ENCODE peak calls at places on chromosomes 4 and X, in ten cellular contexts. B is glutamatergic neuron, V is AG04450, N is gastrocnemius medialis, Y is prostate gland, P is foreskin keratinocyte, L is AG09319, X is endodermal cell, T is hepatocyte, R is Peyer's patch. F is an unnamed sample.

GRCh38 chrX:131068945-131069719 is 11.0 kb downstream of the ARHGAP36 start:
- DNase-seq in B (peak; percentile 84), V (no peak), L (no peak), P (no peak), T (peak; percentile 54), N (no peak), R (no peak), X (peak; percentile 93), Y (no peak), F (no peak)

GRCh38 chrX:84188320-84188834 is 378 bp upstream of the RPS6KA6 start:
- DNase-seq in V (peak; percentile 26), X (no peak), R (peak; percentile 61), B (peak; percentile 75), T (peak; percentile 86), N (no peak), Y (peak; percentile 51), L (peak; percentile 25), P (peak; percentile 9), F (no peak)

GRCh38 chr4:161419822-161420221 is 744.0 kb downstream of the FSTL5 start:
- DNase-seq in P (peak; percentile 7), R (no peak), B (no peak), N (no peak), V (no peak), X (peak; percentile 74), L (no peak), Y (no peak), T (peak; percentile 27), F (no peak)

GRCh38 chr4:99383833-99384392 is 31.4 kb upstream of the ADH1C start:
- DNase-seq in V (peak; percentile 92), P (no peak), L (peak; percentile 98), B (no peak), T (peak; percentile 46), X (no peak), Y (no peak), N (peak; percentile 25), R (no peak), F (no peak)

GRCh38 chr4:56187601-56188177 is 199.6 kb downstream of the AASDH start:
- DNase-seq in R (no peak), V (no peak), P (no peak), Y (no peak), X (no peak), T (peak; percentile 23), N (no peak), B (no peak), L (no peak), F (no peak)

GRCh38 chrX:135050603-135051002 is 1.3 kb downstream of the RTL8A start:
- DNase-seq in N (no peak), Y (no peak), B (no peak), V (no peak), X (no peak), R (no peak), P (no peak), L (no peak), T (no peak), F (no peak)

GRCh38 chrX:20681691-20682090 is 415.0 kb upstream of the RPS6KA3 start:
- DNase-seq in P (no peak), N (no peak), Y (no peak), X (no peak), R (no peak), B (no peak), V (no peak), L (no peak), T (no peak), F (no peak)

GRCh38 chr4:145734576-145735329 is 54.8 kb downstream of the C4orf51 start:
- DNase-seq in X (peak; percentile 71), V (peak; percentile 92), N (peak; percentile 84), L (peak; percentile 94), Y (peak; percentile 89), B (no peak), R (peak; percentile 56), T (peak; percentile 82), P (peak; percentile 99), F (no peak)

GRCh38 chr4:15953625-15954024 is 9.3 kb downstream of the FGFBP2 start:
- DNase-seq in X (no peak), R (no peak), N (no peak), P (no peak), B (no peak), L (no peak), T (no peak), V (no peak), Y (no peak), F (no peak)

GRCh38 chr4:35695401-35695800 is 548.9 kb downstream of the ARAP2 start:
- DNase-seq in L (no peak), P (no peak), Y (no peak), T (no peak), B (no peak), V (no peak), R (no peak), N (no peak), X (no peak), F (no peak)

GRCh38 chrX:16547644-16548043 is 102.3 kb upstream of the S100G start:
- DNase-seq in Y (no peak), V (no peak), X (no peak), P (no peak), B (no peak), L (no peak), R (no peak), N (no peak), T (no peak), F (no peak)

GRCh38 chr4:65399131-65399530 is 271.2 kb downstream of the EPHA5 start:
- DNase-seq in T (no peak), R (no peak), X (no peak), B (no peak), N (no peak), L (no peak), V (no peak), P (no peak), Y (no peak), F (no peak)

GRCh38 chr4:5033266-5033945 is 14.1 kb upstream of the CYTL1 start:
- DNase-seq in R (no peak), V (no peak), L (no peak), Y (no peak), P (no peak), N (no peak), T (no peak), X (no peak), B (no peak), F (no peak)

GRCh38 chrX:23103546-23103945 is 103.8 kb downstream of the DDX53 start:
- DNase-seq in L (no peak), Y (no peak), V (no peak), N (no peak), P (no peak), T (no peak), B (no peak), R (no peak), X (no peak), F (no peak)

DNA sequence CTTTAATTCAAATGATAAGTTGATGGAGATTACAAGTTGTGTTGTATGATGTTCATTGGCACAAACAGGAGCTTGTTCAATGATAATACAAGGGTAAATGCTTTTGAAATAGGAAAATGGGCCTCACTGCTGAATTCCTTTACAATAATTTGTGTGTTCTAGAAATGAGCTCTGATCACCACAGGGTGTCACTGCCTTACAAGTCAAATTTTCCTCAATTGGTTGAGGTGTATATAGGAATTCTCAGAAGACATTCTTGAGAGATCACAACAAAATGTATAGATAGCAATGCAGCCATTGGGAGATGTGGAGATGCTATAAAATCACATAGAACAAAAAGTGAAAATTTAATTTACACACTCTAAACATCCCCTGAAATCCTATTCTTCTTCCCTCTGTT is 49.6 kb downstream of the KLF8 start:
- DNase-seq in T (peak; percentile 15), N (no peak), L (no peak), Y (no peak), P (peak; percentile 1), X (no peak), V (no peak), B (no peak), R (no peak), F (no peak)
- TF ChIP-seq CTCF in T (peak; percentile 33), N (no peak), L (peak; percentile 13), Y (no peak), P (peak; percentile 55), X (peak; percentile 25), V (peak; percentile 23), B (no peak), R (peak; percentile 48), F (no peak)

GRCh38 chr4:174689618-174690017 is 139.4 kb downstream of the GLRA3 start:
- DNase-seq in T (no peak), L (no peak), Y (no peak), B (no peak), X (no peak), V (no peak), N (no peak), R (no peak), P (no peak), F (no peak)
- TF ChIP-seq CTCF in T (no peak), L (no peak), Y (no peak), B (no peak), X (no peak), V (no peak), N (no peak), R (no peak), P (no peak), F (no peak)

GRCh38 chrX:13220916-13221315 is 98.9 kb downstream of the ATXN3L start:
- DNase-seq in Y (no peak), X (no peak), R (no peak), N (no peak), B (no peak), P (peak; percentile 79), T (peak; percentile 32), V (peak; percentile 48), L (peak; percentile 18), F (no peak)

GRCh38 chrX:13226214-13226613 is 93.6 kb downstream of the ATXN3L start:
- DNase-seq in T (no peak), X (no peak), L (no peak), R (no peak), Y (no peak), P (no peak), B (no peak), V (no peak), N (no peak), F (no peak)

GRCh38 chrX:13219990-13220764 is 99.7 kb downstream of the ATXN3L start:
- DNase-seq in L (no peak), N (no peak), P (no peak), R (no peak), B (no peak), X (no peak), T (no peak), Y (no peak), V (peak; percentile 26), F (no peak)

DNA sequence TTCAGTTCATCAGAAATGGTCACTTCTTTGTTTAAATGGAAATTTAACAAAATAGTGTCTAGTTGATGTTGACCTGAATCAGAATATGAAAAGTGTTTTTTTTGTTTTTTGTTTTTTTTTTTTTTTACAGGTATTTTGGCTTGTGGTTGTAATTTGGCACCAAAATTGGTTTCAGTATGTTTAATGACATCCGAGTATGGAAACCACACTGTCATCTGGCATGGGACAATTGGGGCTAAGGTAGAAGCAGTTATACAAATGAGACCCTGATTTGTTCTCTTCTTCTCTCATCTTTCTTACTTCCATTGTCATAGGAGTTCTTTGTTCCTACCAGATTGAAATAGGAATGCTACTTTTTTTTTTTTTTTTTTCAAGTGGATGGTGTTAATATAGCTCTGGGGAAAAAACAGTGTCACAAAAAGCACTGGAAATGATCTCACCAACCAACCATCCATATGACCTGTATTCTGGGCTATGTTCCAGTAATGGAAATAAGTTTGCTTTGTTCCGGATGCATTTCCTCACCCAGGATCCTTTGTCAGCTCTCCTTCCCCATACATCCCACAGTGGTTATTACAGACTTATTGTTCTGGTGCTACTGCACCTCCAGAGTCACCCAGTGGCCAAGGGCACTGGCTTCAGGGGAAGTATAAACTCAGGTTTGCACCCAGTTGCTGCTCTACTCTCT is 95.8 kb downstream of the ATXN3L start:
- DNase-seq in B (no peak), Y (no peak), V (peak; percentile 55), T (peak; percentile 40), X (no peak), P (peak; percentile 91), N (no peak), R (no peak), L (peak; percentile 15), F (no peak)
- TF ChIP-seq CTCF in B (no peak), Y (no peak), V (no peak), T (no peak), X (no peak), P (peak; percentile 31), N (no peak), R (no peak), L (no peak), F (no peak)

GRCh38 chr4:143559757-143560147 is 46.2 kb downstream of the SMARCA5 start:
- DNase-seq in P (no peak), X (no peak), B (no peak), V (no peak), Y (no peak), N (no peak), L (no peak), T (peak; percentile 10), R (no peak), F (no peak)
- TF ChIP-seq CTCF in P (no peak), X (peak; percentile 37), B (no peak), V (no peak), Y (no peak), N (no peak), L (no peak), T (peak; percentile 3), R (no peak), F (no peak)

F was measured in activated B cell treated with CpG ODN at 0.5 μM for 24 hours.